ENCODE peak calls at places on chromosomes 16 and 17, in six cellular contexts. J, E, Z, F, T and R are unnamed samples.

GRCh38 chr17:78322858-78323455 is 36.9 kb downstream of the SOCS3 start:
- DNase-seq in J (peak; percentile 83), E (peak; percentile 27), Z (peak; percentile 78), F (no peak), T (peak; percentile 64), R (no peak)

GRCh38 chr16:51538707-51539604 is 387.9 kb upstream of the SALL1 start:
- DNase-seq in J (no peak), E (no peak), Z (no peak), F (peak; percentile 58), T (no peak), R (no peak)

GRCh38 chr17:31211352-31212012 is 85.6 kb downstream of the OMG start:
- DNase-seq in J (no peak), E (no peak), Z (no peak), F (no peak), T (no peak), R (no peak)

GRCh38 chr17:15462962-15463361 is 4.5 kb downstream of the CDRT4 start:
- DNase-seq in J (no peak), E (no peak), Z (no peak), F (no peak), T (no peak), R (no peak)

GRCh38 chr17:1730345-1731193 is 6.1 kb downstream of the WDR81 start:
- DNase-seq in J (peak; percentile 92), E (peak; percentile 58), Z (peak; percentile 95), F (no peak), T (peak; percentile 82), R (peak; percentile 92)

GRCh38 chr17:81173761-81174160 is 7.7 kb upstream of the AATK start:
- DNase-seq in J (no peak), E (no peak), Z (no peak), F (no peak), T (no peak), R (no peak)

GRCh38 chr17:1829579-1830257 is at the start of the genes RPA1 and SMYD4:
- DNase-seq in J (peak; percentile 94), E (peak; percentile 90), Z (peak; percentile 86), F (peak; percentile 94), T (peak; percentile 94), R (peak; percentile 91)

GRCh38 chr17:2899911-2900310 is 103.7 kb downstream of the RAP1GAP2 start:
- DNase-seq in J (no peak), E (peak; percentile 87), Z (no peak), F (no peak), T (no peak), R (no peak)

GRCh38 chr17:45441536-45442310 is 9.1 kb upstream of the ARHGAP27 start:
- DNase-seq in J (no peak), E (no peak), Z (no peak), F (no peak), T (peak; percentile 40), R (no peak)

GRCh38 chr17:59696682-59697277 is 10.4 kb downstream of the PTRH2 start:
- DNase-seq in J (no peak), E (no peak), Z (no peak), F (no peak), T (no peak), R (no peak)

GRCh38 chr16:73166394-73166971 is 118.6 kb upstream of the ZFHX3 start:
- DNase-seq in J (no peak), E (no peak), Z (peak; percentile 31), F (no peak), T (no peak), R (no peak)

GRCh38 chr17:75531724-75532090 is 6.2 kb downstream of the LLGL2 start:
- DNase-seq in J (no peak), E (no peak), Z (no peak), F (no peak), T (no peak), R (no peak)

GRCh38 chr16:8768701-8769100 is 28.7 kb downstream of the TMEM186 start:
- DNase-seq in J (no peak), E (no peak), Z (no peak), F (no peak), T (no peak), R (no peak)

GRCh38 chr16:69477546-69477945 is 53.1 kb downstream of the CYB5B start:
- DNase-seq in J (no peak), E (no peak), Z (no peak), F (peak; percentile 71), T (no peak), R (peak; percentile 47)

GRCh38 chr17:75636381-75637142 is 3.3 kb downstream of the SMIM5 start:
- DNase-seq in J (no peak), E (no peak), Z (no peak), F (no peak), T (no peak), R (no peak)

GRCh38 chr16:67562526-67562917 is at the start of gene CTCF:
- DNase-seq in J (peak; percentile 93), E (peak; percentile 87), Z (peak; percentile 86), F (peak; percentile 65), T (peak; percentile 92), R (peak; percentile 83)

GRCh38 chr17:69760562-69760961 is 314.5 kb upstream of the KCNJ16 start:
- DNase-seq in J (no peak), E (no peak), Z (no peak), F (no peak), T (no peak), R (no peak)

GRCh38 chr17:75933836-75934235 is 7.0 kb downstream of the FBF1 start:
- DNase-seq in J (no peak), E (no peak), Z (no peak), F (no peak), T (no peak), R (no peak)

GRCh38 chr17:79678091-79678731 is 52.5 kb upstream of the ENPP7 start:
- DNase-seq in J (no peak), E (no peak), Z (no peak), F (no peak), T (no peak), R (no peak)

GRCh38 chr17:32503251-32504165 is 16.7 kb downstream of the CDK5R1 start:
- DNase-seq in J (no peak), E (no peak), Z (no peak), F (peak; percentile 35), T (peak; percentile 90), R (no peak)

GRCh38 chr17:12899604-12900003 is 110.3 kb downstream of the ARHGAP44 start:
- DNase-seq in J (no peak), E (no peak), Z (no peak), F (no peak), T (no peak), R (no peak)

GRCh38 chr17:79601604-79602420 is 9.0 kb downstream of the RBFOX3 start:
- DNase-seq in J (no peak), E (no peak), Z (no peak), F (no peak), T (no peak), R (no peak)

GRCh38 chr16:82633964-82634600 is 7.3 kb downstream of the CDH13 start:
- DNase-seq in J (peak; percentile 61), E (no peak), Z (no peak), F (peak; percentile 87), T (no peak), R (no peak)

GRCh38 chr17:38338535-38338934 is 5.2 kb downstream of the GPR179 start:
- DNase-seq in J (no peak), E (no peak), Z (no peak), F (no peak), T (no peak), R (no peak)

GRCh38 chr17:61488878-61489718 is 36.9 kb downstream of the TBX4 start:
- DNase-seq in J (no peak), E (peak; percentile 81), Z (no peak), F (no peak), T (peak; percentile 78), R (no peak)
- TF ChIP-seq POLR2A in J (no peak), E (no peak), Z (no peak), F (no peak), T (no peak), R (no peak)

GRCh38 chr16:89318430-89318758 is 100.9 kb downstream of the ZNF778 start:
- DNase-seq in J (no peak), E (no peak), Z (no peak), F (no peak), T (no peak), R (no peak)

GRCh38 chr16:89318871-89319627 is 101.5 kb downstream of the ZNF778 start:
- DNase-seq in J (peak; percentile 36), E (no peak), Z (no peak), F (no peak), T (no peak), R (no peak)

GRCh38 chr16:89320717-89321501 is 103.4 kb downstream of the ZNF778 start:
- DNase-seq in J (peak; percentile 76), E (peak; percentile 65), Z (no peak), F (no peak), T (peak; percentile 76), R (peak; percentile 67)

GRCh38 chr16:89319883-89320716 is 102.6 kb downstream of the ZNF778 start:
- DNase-seq in J (peak; percentile 75), E (peak; percentile 62), Z (peak; percentile 54), F (peak; percentile 84), T (no peak), R (peak; percentile 90)

GRCh38 chr16:89319628-89319882 is 102.1 kb downstream of the ZNF778 start:
- DNase-seq in J (no peak), E (no peak), Z (no peak), F (no peak), T (no peak), R (no peak)
- H3K4me3 ChIP-seq in J (no peak overlapping the region), E (no peak overlapping the region), Z (no peak overlapping the region), F (no peak overlapping the region), T (no peak overlapping the region), R (no peak overlapping the region)

GRCh38 chr17:7560172-7561027 is 1.3 kb upstream of the SENP3 start:
- DNase-seq in J (peak; percentile 76), E (peak; percentile 82), Z (peak; percentile 66), F (peak; percentile 56), T (peak; percentile 86), R (peak; percentile 67)
- TF ChIP-seq CTCF in J (no peak), E (peak; percentile 74), Z (peak; percentile 55), F (peak; percentile 59), T (peak; percentile 78), R (peak; percentile 37)

DNA sequence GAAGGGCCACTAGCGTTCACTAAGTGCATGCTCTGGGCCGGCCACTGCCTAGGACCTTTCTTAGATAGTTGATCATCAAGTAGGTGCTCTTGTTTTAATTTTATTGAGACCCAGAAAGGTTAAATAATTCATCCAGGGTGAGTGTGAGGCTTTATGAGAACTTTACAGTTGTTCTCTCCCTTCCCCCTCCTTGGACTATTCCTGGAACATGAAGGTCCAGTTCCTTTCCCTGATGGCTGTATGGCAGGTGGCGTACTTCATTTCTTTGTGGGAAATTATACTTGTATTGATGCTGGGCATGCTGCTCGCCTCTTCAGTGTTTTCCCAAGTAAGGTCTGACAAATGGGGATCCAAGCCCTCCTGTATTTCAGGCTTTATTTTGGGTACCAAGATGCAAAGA is 8.5 kb downstream of the SGF29 start:
- DNase-seq in J (no peak), E (no peak), Z (no peak), F (no peak), T (no peak), R (no peak)
- TF ChIP-seq POLR2A in J (no peak), E (no peak), Z (no peak), F (no peak), T (no peak), R (no peak)

DNA sequence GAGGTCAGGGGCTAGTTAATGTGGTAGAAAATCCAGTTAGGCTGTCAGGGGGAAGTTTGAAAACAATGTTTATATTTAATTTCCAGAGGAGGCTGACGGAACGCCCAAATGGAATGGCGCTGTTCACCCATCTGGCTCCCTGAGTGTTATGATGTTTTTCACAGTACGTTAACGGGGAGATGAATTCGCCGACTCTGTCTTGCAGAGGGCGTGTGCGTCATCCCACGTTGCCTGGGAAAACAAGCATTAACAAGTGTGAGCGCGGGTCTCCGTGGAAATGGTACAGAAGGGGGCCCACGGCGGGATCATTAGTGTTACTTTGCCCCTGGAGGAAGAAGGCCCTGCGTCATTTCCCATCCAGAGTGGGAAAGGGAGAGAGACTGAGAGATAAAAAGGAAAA is 29.6 kb downstream of the RGS9 start:
- DNase-seq in J (no peak), E (peak; percentile 41), Z (no peak), F (no peak), T (no peak), R (no peak)
- H3K4me3 ChIP-seq in J (no peak overlapping the region), E (no peak overlapping the region), Z (no peak overlapping the region), F (no peak overlapping the region), T (no peak overlapping the region), R (no peak overlapping the region)